ENCODE peak calls at places on chromosomes 12 and 14, in four cellular contexts. D is iPS-NIHi11, F is H4, U is mammary epithelial cell. Q is an unnamed sample.

GRCh38 chr12:3571323-3571722 is 80.3 kb downstream of the PRMT8 start:
- DNase-seq in D (no peak), F (no peak), U (peak), Q (no peak)

GRCh38 chr14:30337456-30337855 is 221.5 kb upstream of the G2E3 start:
- DNase-seq in D (no peak), F (no peak), U (no peak), Q (no peak)

GRCh38 chr14:95530461-95531170 is 4.2 kb upstream of the GLRX5 start:
- DNase-seq in D (no peak), F (no peak), U (peak), Q (no peak)

GRCh38 chr12:96255077-96255476 is 60.9 kb downstream of the ELK3 start:
- DNase-seq in D (no peak), F (no peak), U (no peak), Q (no peak)

GRCh38 chr14:63857467-63858030 is 4.7 kb downstream of the SYNE2 start:
- DNase-seq in D (no peak), F (no peak), U (peak), Q (no peak)

GRCh38 chr14:54814076-54814475 is 88.5 kb downstream of the GCH1 start:
- DNase-seq in D (peak), F (peak), U (no peak), Q (no peak)

GRCh38 chr12:102573237-102573636 is 92.9 kb upstream of the IGF1 start:
- DNase-seq in D (no peak), F (no peak), U (no peak), Q (no peak)

GRCh38 chr12:54565658-54566552 is 16.5 kb downstream of the PDE1B start:
- DNase-seq in D (peak), F (no peak), U (no peak), Q (no peak)

GRCh38 chr14:68655961-68656360 is 136.9 kb downstream of the ZFP36L1 start:
- DNase-seq in D (no peak), F (no peak), U (peak), Q (no peak)

GRCh38 chr12:16163891-16164290 is 113.6 kb downstream of the SLC15A5 start:
- DNase-seq in D (no peak), F (no peak), U (no peak), Q (no peak)

GRCh38 chr12:62613092-62613491 is 146.5 kb downstream of the MON2 start:
- DNase-seq in D (no peak), F (no peak), U (no peak), Q (no peak)

GRCh38 chr14:78598046-78598652 is 428.0 kb downstream of the NRXN3 start:
- DNase-seq in D (peak), F (peak), U (peak), Q (peak)

GRCh38 chr14:31084385-31084784 is 58.2 kb upstream of the STRN3 start:
- DNase-seq in D (peak), F (no peak), U (no peak), Q (no peak)

GRCh38 chr12:12439636-12440035 is 82.8 kb downstream of the BORCS5 start:
- DNase-seq in D (no peak), F (peak), U (peak), Q (no peak)

GRCh38 chr12:14950982-14951746 is 10.2 kb downstream of the ARHGDIB start:
- DNase-seq in D (peak), F (no peak), U (peak), Q (peak)

GRCh38 chr14:104469591-104469990 is 110.0 kb upstream of the C14orf180 start:
- DNase-seq in D (no peak), F (no peak), U (no peak), Q (no peak)

GRCh38 chr12:6542209-6543009 is 8.1 kb downstream of the GAPDH start:
- DNase-seq in D (no peak), F (no peak), U (no peak), Q (no peak)

GRCh38 chr12:45379261-45379660 is 163.4 kb downstream of the ANO6 start:
- DNase-seq in D (peak), F (no peak), U (peak), Q (no peak)

GRCh38 chr14:79056879-79057278 is 886.7 kb downstream of the NRXN3 start:
- DNase-seq in D (no peak), F (peak), U (peak), Q (no peak)

GRCh38 chr14:68653754-68654153 is 139.1 kb downstream of the ZFP36L1 start:
- DNase-seq in D (no peak), F (no peak), U (no peak), Q (no peak)

GRCh38 chr12:25591132-25591531 is 38.0 kb upstream of the LMNTD1 start:
- DNase-seq in D (no peak), F (peak), U (no peak), Q (peak)

GRCh38 chr14:68621400-68622365 is 171.2 kb downstream of the ZFP36L1 start:
- DNase-seq in D (no peak), F (no peak), U (no peak), Q (no peak)

GRCh38 chr12:131818821-131819585 is 9.2 kb upstream of the MMP17 start:
- DNase-seq in D (no peak), F (no peak), U (no peak), Q (no peak)

GRCh38 chr14:53391631-53392030 is 238.5 kb upstream of the DDHD1 start:
- DNase-seq in D (no peak), F (no peak), U (peak), Q (no peak)

GRCh38 chr12:52813885-52814709 is at the start of gene KRT4:
- DNase-seq in D (no peak), F (no peak), U (no peak), Q (no peak)

GRCh38 chr12:117671734-117672133 is 297.1 kb downstream of the KSR2 start:
- DNase-seq in D (peak), F (no peak), U (no peak), Q (peak)

GRCh38 chr14:68886109-68886434 is 93.0 kb downstream of the ACTN1 start:
- DNase-seq in D (no peak), F (no peak), U (no peak), Q (no peak)

GRCh38 chr14:100072783-100073346 is 7.6 kb downstream of the EVL start:
- DNase-seq in D (no peak), F (no peak), U (peak), Q (no peak)

GRCh38 chr12:133129368-133130037 is 571 bp downstream of the ZNF891 start:
- DNase-seq in D (no peak), F (no peak), U (no peak), Q (no peak)

GRCh38 chr14:75268638-75269550 is 9.7 kb upstream of the FOS start:
- DNase-seq in D (no peak), F (no peak), U (no peak), Q (no peak)

GRCh38 chr12:133130808-133131128 is 341 bp downstream of the ZNF10 start:
- DNase-seq in D (peak), F (no peak), U (no peak), Q (no peak)

GRCh38 chr12:126873701-126874100 is 1393.3 kb upstream of the TMEM132C start:
- DNase-seq in D (no peak), F (no peak), U (no peak), Q (no peak)

GRCh38 chr12:20492251-20492728 is 124.0 kb downstream of the PDE3A start:
- DNase-seq in D (no peak), F (peak), U (peak), Q (no peak)

GRCh38 chr14:104138891-104139459 is 588 bp downstream of the KIF26A start:
- DNase-seq in D (no peak), F (no peak), U (no peak), Q (no peak)

GRCh38 chr12:80709811-80710726 is 2.6 kb downstream of the MYF6 start:
- DNase-seq in D (peak), F (peak), U (no peak), Q (no peak)

Q was measured in iPS DF 19.7.